ENCODE peak calls at places on chromosomes 4 and X, in nine cellular contexts. N is cardiac fibroblast; R is iPS DF 6.9; O is NCI-H774; D is CD8-positive, alpha-beta memory T cell; T is A549; H is mammary epithelial cell; C is GM23248; P is globus pallidus. W is an unnamed sample.

GRCh38 chr4:133136833-133137232 is 12.3 kb upstream of the PCDH10 start:
- DNase-seq in N (no peak), R (no peak), O (no peak), D (no peak), T (no peak), H (no peak), C (no peak), P (no peak), W (no peak)

GRCh38 chrX:129961180-129962083 is 21.0 kb upstream of the BCORL1 start:
- DNase-seq in N (no peak), R (no peak), O (peak; percentile 69), D (peak; percentile 62), T (peak; percentile 54), H (peak; percentile 44), C (peak; percentile 12), P (no peak), W (no peak)

GRCh38 chr4:2297606-2298517 is 36.0 kb upstream of the MXD4 start:
- DNase-seq in N (no peak), R (no peak), O (no peak), D (no peak), T (no peak), H (no peak), C (no peak), P (no peak), W (no peak)

GRCh38 chr4:174524242-174524641 is 2.0 kb upstream of the HPGD start:
- DNase-seq in N (no peak), R (no peak), O (no peak), D (no peak), T (no peak), H (no peak), C (no peak), P (no peak), W (no peak)

GRCh38 chr4:23366207-23366906 is 523.5 kb downstream of the PPARGC1A start:
- DNase-seq in N (no peak), R (no peak), O (no peak), D (no peak), T (no peak), H (no peak), C (no peak), P (no peak), W (no peak)

GRCh38 chrX:103376118-103376978 is at the start of gene BEX3:
- DNase-seq in N (peak; percentile 77), R (peak; percentile 29), O (peak; percentile 29), D (no peak), T (peak; percentile 48), H (no peak), C (peak; percentile 68), P (peak; percentile 59), W (peak; percentile 58)

GRCh38 chr4:67674098-67674497 is 26.9 kb downstream of the UBA6 start:
- DNase-seq in N (no peak), R (no peak), O (no peak), D (no peak), T (no peak), H (no peak), C (no peak), P (no peak), W (no peak)

GRCh38 chr4:108146346-108146745 is 22.4 kb downstream of the LEF1 start:
- DNase-seq in N (no peak), R (no peak), O (no peak), D (no peak), T (no peak), H (no peak), C (no peak), P (no peak), W (no peak)

GRCh38 chr4:22607382-22607781 is 85.4 kb upstream of the GBA3 start:
- DNase-seq in N (peak; percentile 63), R (no peak), O (peak; percentile 9), D (no peak), T (peak; percentile 8), H (peak; percentile 35), C (peak; percentile 52), P (peak; percentile 18), W (peak; percentile 31)

GRCh38 chr4:105352826-105353225 is 121.0 kb downstream of the PPA2 start:
- DNase-seq in N (no peak), R (no peak), O (no peak), D (no peak), T (no peak), H (no peak), C (peak; percentile 20), P (no peak), W (peak; percentile 45)

GRCh38 chr4:76401654-76402053 is 19.3 kb downstream of the CCDC158 start:
- DNase-seq in N (no peak), R (no peak), O (no peak), D (no peak), T (no peak), H (no peak), C (no peak), P (no peak), W (no peak)

W was measured in fibroblast of mammary gland.